ENCODE peak calls at places on chromosome 1, in four cellular contexts. A is ovary; O is nephron progenitor cell; L is stimulated activated CD8-positive, alpha-beta memory T cell treated with anti-CD3 and anti-CD28 coated beads, Interleukin-12 subunit alpha, Interleukin-12 subunit beta, amount 100 ng/mL, for 4 hours. G is an unnamed sample.

GRCh38 chr1:69711159-69711930 is 143.6 kb downstream of the LRRC7 start:
- DNase-seq in A (no peak), O (no peak), L (no peak), G (no peak)

GRCh38 chr1:7104053-7104738 is 318.9 kb downstream of the CAMTA1 start:
- DNase-seq in A (no peak), O (peak), L (no peak), G (no peak)

GRCh38 chr1:79074975-79075374 is 68.4 kb upstream of the ADGRL4 start:
- DNase-seq in A (no peak), O (no peak), L (no peak), G (no peak)

GRCh38 chr1:155709391-155709790 is 20.5 kb downstream of the DAP3 start:
- DNase-seq in A (no peak), O (no peak), L (no peak), G (no peak)

GRCh38 chr1:109650609-109651008 is 5.3 kb upstream of the GSTM4 start:
- DNase-seq in A (no peak), O (no peak), L (no peak), G (no peak)

GRCh38 chr1:10667815-10668214 is 128.6 kb downstream of the CASZ1 start:
- DNase-seq in A (no peak), O (no peak), L (no peak), G (no peak)

GRCh38 chr1:200629876-200630514 is 9.4 kb upstream of the KIF14 start:
- DNase-seq in A (no peak), O (no peak), L (no peak), G (no peak)

GRCh38 chr1:173294853-173295252 is 87.7 kb upstream of the TNFSF4 start:
- DNase-seq in A (no peak), O (no peak), L (no peak), G (no peak)

GRCh38 chr1:246306415-246307037 is 200.6 kb downstream of the SMYD3 start:
- DNase-seq in A (no peak), O (no peak), L (no peak), G (no peak)

GRCh38 chr1:7299329-7299799 is 471.7 kb upstream of the VAMP3 start:
- DNase-seq in A (peak), O (no peak), L (no peak), G (no peak)

GRCh38 chr1:59686170-59686569 is 128.6 kb upstream of the HOOK1 start:
- DNase-seq in A (no peak), O (no peak), L (no peak), G (no peak)

GRCh38 chr1:104593418-104594187 is 843.9 kb downstream of the AMY1C start:
- DNase-seq in A (no peak), O (no peak), L (no peak), G (peak)

GRCh38 chr1:183231545-183231944 is 45.5 kb downstream of the LAMC2 start:
- DNase-seq in A (no peak), O (no peak), L (no peak), G (no peak)

GRCh38 chr1:228177936-228178710 is 12.5 kb downstream of the IBA57 start:
- DNase-seq in A (peak), O (no peak), L (no peak), G (no peak)

GRCh38 chr1:153534933-153535663 is 693 bp downstream of the S100A6 start:
- DNase-seq in A (peak), O (no peak), L (no peak), G (no peak)

GRCh38 chr1:42851420-42851819 is 5.0 kb downstream of the ZNF691 start:
- DNase-seq in A (no peak), O (no peak), L (no peak), G (no peak)

GRCh38 chr1:97743129-97743528 is 177.7 kb downstream of the DPYD start:
- DNase-seq in A (no peak), O (no peak), L (no peak), G (no peak)

GRCh38 chr1:53550201-53550741 is 91.1 kb downstream of the DMRTB1 start:
- DNase-seq in A (peak), O (peak), L (no peak), G (no peak)

GRCh38 chr1:84960371-84960770 is 36.5 kb downstream of the MCOLN2 start:
- DNase-seq in A (no peak), O (no peak), L (no peak), G (no peak)

GRCh38 chr1:158509471-158510161 is 37.6 kb downstream of the OR10R2 start:
- DNase-seq in A (no peak), O (no peak), L (no peak), G (no peak)

GRCh38 chr1:222042120-222042519 is 300.2 kb upstream of the DUSP10 start:
- DNase-seq in A (no peak), O (no peak), L (no peak), G (no peak)

GRCh38 chr1:205062319-205062718 is 19.3 kb downstream of the CNTN2 start:
- DNase-seq in A (no peak), O (no peak), L (no peak), G (no peak)

G was measured in HL-60.